ENCODE peak calls at places on chromosome 3, in four cellular contexts. P, T, O and N are unnamed samples.

GRCh38 chr3:36164400-36164799 is 215.9 kb upstream of the STAC start:
- DNase-seq in P (no peak), O (no peak), T (no peak), N (no peak)

GRCh38 chr3:8885806-8886205 is 77.5 kb downstream of the RAD18 start:
- DNase-seq in T (no peak), O (no peak), P (no peak), N (no peak)

GRCh38 chr3:142578309-142579223 is at the start of gene ATR:
- DNase-seq in O (peak), P (peak), T (peak), N (peak)

GRCh38 chr3:132090921-132091320 is 56.1 kb upstream of the CPNE4 start:
- DNase-seq in T (peak), O (no peak), P (no peak), N (no peak)

GRCh38 chr3:66303556-66303955 is 82.8 kb downstream of the SLC25A26 start:
- DNase-seq in T (no peak), P (peak), O (no peak), N (no peak)

GRCh38 chr3:71128951-71129350 is 454.6 kb downstream of the FOXP1 start:
- DNase-seq in O (no peak), T (peak), P (no peak), N (peak)

GRCh38 chr3:115876860-115877646 is 253.7 kb downstream of the GAP43 start:
- DNase-seq in P (no peak), T (no peak), O (no peak), N (no peak)

GRCh38 chr3:155766206-155766605 is 21.3 kb upstream of the PLCH1 start:
- DNase-seq in T (peak), O (no peak), P (no peak), N (no peak)

GRCh38 chr3:196954832-196955231 is 12.5 kb upstream of the NCBP2 start:
- DNase-seq in O (no peak), T (no peak), P (no peak), N (no peak)

GRCh38 chr3:147613710-147614109 is 204.5 kb downstream of the ZIC1 start:
- DNase-seq in O (no peak), T (no peak), P (no peak), N (no peak)

GRCh38 chr3:35078780-35079179 is 560.5 kb upstream of the ARPP21 start:
- DNase-seq in P (no peak), O (no peak), T (no peak), N (no peak)

GRCh38 chr3:22886394-22886793 is 316.7 kb upstream of the UBE2E2 start:
- DNase-seq in O (no peak), P (no peak), T (no peak), N (no peak)

GRCh38 chr3:123071146-123071545 is 4.3 kb downstream of the PDIA5 start:
- DNase-seq in P (no peak), T (peak), O (no peak), N (no peak)

GRCh38 chr3:48432411-48433371 is 2.8 kb upstream of the PLXNB1 start:
- DNase-seq in P (no peak), O (peak), T (no peak), N (no peak)

GRCh38 chr3:138184994-138185393 is 2.1 kb upstream of the ARMC8 start:
- DNase-seq in O (no peak), P (no peak), T (peak), N (no peak)

GRCh38 chr3:197371521-197372075 is 73.2 kb upstream of the DLG1 start:
- DNase-seq in T (no peak), P (no peak), O (no peak), N (no peak)

GRCh38 chr3:133932009-133932408 is 36.3 kb upstream of the RAB6B start:
- DNase-seq in P (no peak), T (no peak), O (no peak), N (no peak)

GRCh38 chr3:63896332-63897034 is 15.7 kb downstream of the SCAANT1 start:
- DNase-seq in P (no peak), O (no peak), T (no peak), N (no peak)

GRCh38 chr3:15493436-15493835 is 28.1 kb downstream of the COLQ start:
- DNase-seq in O (no peak), T (no peak), P (no peak), N (no peak)